ENCODE peak calls at places on chromosomes 6 and 20, in four cellular contexts. S, T, O and Y are unnamed samples.

GRCh38 chr20:21901470-21902275 is 196.2 kb downstream of the PAX1 start:
- DNase-seq in O (no peak), S (no peak), T (no peak), Y (no peak)

GRCh38 chr20:55269913-55270312 is 735.4 kb downstream of the CBLN4 start:
- DNase-seq in S (no peak), O (no peak), T (no peak), Y (no peak)

GRCh38 chr6:142187209-142187608 is 40.1 kb downstream of the VTA1 start:
- DNase-seq in S (no peak), T (no peak), O (peak), Y (no peak)

GRCh38 chr20:45087814-45088213 is 13.1 kb downstream of the KCNS1 start:
- DNase-seq in T (no peak), S (no peak), O (no peak), Y (no peak)

GRCh38 chr20:62025832-62026563 is 39.7 kb downstream of the TAF4 start:
- DNase-seq in O (peak), T (no peak), S (no peak), Y (no peak)

GRCh38 chr20:63449025-63449424 is 23.4 kb downstream of the KCNQ2 start:
- DNase-seq in T (no peak), O (no peak), S (no peak), Y (no peak)

GRCh38 chr20:56414842-56415765 is 3.0 kb downstream of the CASS4 start:
- DNase-seq in S (no peak), O (peak), T (no peak), Y (no peak)

GRCh38 chr20:59664389-59665055 is 60.2 kb downstream of the PHACTR3 start:
- DNase-seq in S (no peak), O (no peak), T (no peak), Y (no peak)

GRCh38 chr6:139588076-139588639 is 213.7 kb upstream of the CITED2 start:
- DNase-seq in S (no peak), T (no peak), O (peak), Y (no peak)

GRCh38 chr20:15045246-15045645 is 707.8 kb upstream of the FLRT3 start:
- DNase-seq in O (no peak), T (no peak), S (no peak), Y (no peak)

GRCh38 chr6:165987483-165988305 is 180.0 kb downstream of the TBXT start:
- DNase-seq in T (no peak), S (no peak), O (peak), Y (no peak)

GRCh38 chr6:79188885-79189505 is 45.5 kb downstream of the HMGN3 start:
- DNase-seq in S (no peak), O (no peak), T (no peak), Y (no peak)

GRCh38 chr20:56708991-56709390 is 79.9 kb downstream of the TFAP2C start:
- DNase-seq in O (no peak), T (no peak), S (no peak), Y (no peak)

GRCh38 chr6:63527658-63528514 is 44.4 kb upstream of the LOC128125822 start:
- DNase-seq in S (no peak), T (no peak), O (no peak), Y (no peak)

GRCh38 chr6:149094156-149094555 is 223.4 kb upstream of the TAB2 start:
- DNase-seq in T (no peak), S (no peak), O (no peak), Y (no peak)

GRCh38 chr6:153947817-153948447 is 91.1 kb upstream of the OPRM1 start:
- DNase-seq in S (no peak), T (no peak), O (peak), Y (no peak)

GRCh38 chr20:19802492-19803158 is 44.6 kb downstream of the RIN2 start:
- DNase-seq in T (no peak), O (no peak), S (no peak), Y (no peak)

GRCh38 chr20:63759377-63759901 is 19.9 kb downstream of the SLC2A4RG start:
- DNase-seq in O (no peak), S (no peak), T (no peak), Y (no peak)

GRCh38 chr20:15556869-15557268 is 1016.4 kb downstream of the KIF16B start:
- DNase-seq in S (no peak), T (no peak), O (no peak), Y (no peak)

GRCh38 chr6:13303668-13304017 is 24.7 kb downstream of the TBC1D7 start:
- DNase-seq in S (peak), T (peak), O (peak), Y (peak)

GRCh38 chr6:137903933-137904821 is 37.1 kb downstream of the TNFAIP3 start:
- DNase-seq in S (no peak), O (peak), T (no peak), Y (peak)

GRCh38 chr6:138087549-138087948 is 19.7 kb downstream of the PERP start:
- DNase-seq in O (no peak), T (no peak), S (no peak), Y (no peak)

GRCh38 chr20:58640446-58640845 is 10.6 kb upstream of the STX16 start:
- DNase-seq in S (no peak), T (no peak), O (peak), Y (no peak)

GRCh38 chr20:12554416-12554815 is 454.4 kb upstream of the SPTLC3 start:
- DNase-seq in T (no peak), S (no peak), O (no peak), Y (no peak)

GRCh38 chr6:53986165-53986720 is 125.0 kb upstream of the MLIP start:
- DNase-seq in O (no peak), S (no peak), T (no peak), Y (no peak)

GRCh38 chr6:44122821-44123220 is 4.4 kb downstream of the MRPL14 start:
- DNase-seq in O (no peak), T (no peak), S (peak), Y (no peak)

DNA sequence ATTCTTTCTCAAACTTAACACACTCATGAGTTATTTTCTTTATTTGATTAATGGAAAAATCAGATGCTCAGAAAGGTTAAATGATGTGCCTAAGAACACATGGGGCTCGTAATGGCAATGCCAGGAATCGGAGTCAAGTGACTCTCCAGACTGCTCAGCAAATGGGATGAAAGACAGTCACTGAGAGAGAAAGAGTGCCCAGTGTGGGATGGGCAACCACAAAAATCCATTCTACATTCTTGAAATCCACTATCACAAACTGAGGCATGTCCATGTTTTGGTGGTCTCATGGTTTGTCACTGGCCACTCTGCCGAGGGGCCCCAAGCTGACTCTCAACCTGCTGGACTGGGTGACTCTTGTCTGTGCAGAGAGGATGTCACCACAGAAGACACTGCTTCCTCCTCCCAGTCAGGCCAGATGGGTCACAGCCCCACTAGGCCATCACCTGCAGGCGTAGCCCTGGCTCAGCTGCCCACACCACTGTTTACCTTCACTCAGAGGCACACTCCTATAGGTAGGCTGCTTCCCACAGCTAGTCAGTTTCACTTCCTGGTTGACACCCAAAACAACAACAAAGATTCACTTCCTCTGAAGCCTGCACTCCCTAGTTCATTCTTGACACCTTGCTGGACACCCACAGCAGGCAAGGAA is 21.5 kb downstream of the MAP1LC3A start:
- DNase-seq in T (no peak), S (peak), O (no peak), Y (peak)
- TF ChIP-seq SPI1 in T (peak), S (peak), O (no peak), Y (peak)

GRCh38 chr6:35312763-35313125 is 15.1 kb downstream of the DEF6 start:
- DNase-seq in S (no peak), O (no peak), T (no peak), Y (no peak)
- TF ChIP-seq SPI1 in S (no peak), O (no peak), T (no peak), Y (no peak)

DNA sequence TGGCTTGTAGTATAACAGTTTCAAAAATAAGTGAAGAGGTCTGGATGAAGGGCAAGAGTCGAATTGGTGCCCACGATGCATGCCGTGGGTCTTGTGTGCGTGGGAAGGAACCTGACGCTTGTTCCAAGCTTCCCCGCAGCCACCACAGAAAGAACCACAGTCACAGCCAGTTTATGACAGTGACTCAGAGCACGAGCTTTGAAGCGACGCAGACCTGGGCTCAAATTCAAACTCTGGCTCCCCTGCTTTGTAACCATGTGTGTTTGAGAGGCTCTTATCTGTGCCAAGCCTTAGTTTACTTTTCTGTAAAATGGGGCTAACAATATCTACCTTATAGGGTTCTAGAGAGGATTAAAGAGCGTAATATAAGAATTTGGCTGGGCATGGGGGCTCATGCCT is 65.5 kb downstream of the SYNJ2 start:
- DNase-seq in O (no peak), S (no peak), T (no peak), Y (no peak)
- TF ChIP-seq SPI1 in O (no peak), S (no peak), T (no peak), Y (no peak)

GRCh38 chr20:36063916-36064660 is 90.5 kb upstream of the EPB41L1 start:
- DNase-seq in S (no peak), O (no peak), T (no peak), Y (no peak)
- TF ChIP-seq SPI1 in S (no peak), O (no peak), T (no peak), Y (no peak)

GRCh38 chr6:12007915-12008286 is 4.2 kb upstream of the HIVEP1 start:
- DNase-seq in O (no peak), S (no peak), T (no peak), Y (no peak)
- TF ChIP-seq SPI1 in O (no peak), S (no peak), T (no peak), Y (no peak)